ENCODE peak calls at places on chromosomes 11 and 22, in ten cellular contexts. E is activated CD4-positive, alpha-beta memory T cell treated with anti-CD3 and anti-CD28 coated beads, Interleukin-2, amount 10 ng/mL, durations not matched to agents 7 days and 5 days; L is iPS DF 19.7; T is iPS DF 6.9; B is fibroblast of pulmonary artery; Q is adrenal gland; J is GM12891; W is cardiac septum; F is PC-3; M is islet precursor cell. K is an unnamed sample.

GRCh38 chr11:2104524-2105440 is 34.4 kb downstream of the IGF2 start:
- DNase-seq in E (no peak), L (no peak), T (no peak), B (no peak), Q (no peak), J (no peak), W (no peak), F (no peak), M (peak; percentile 46), K (no peak)

GRCh38 chr11:26537341-26537740 is 34.7 kb downstream of the MUC15 start:
- DNase-seq in E (no peak), L (no peak), T (no peak), B (no peak), Q (no peak), J (no peak), W (no peak), F (no peak), M (no peak), K (peak; percentile 1)

GRCh38 chr11:122512688-122513087 is 142.8 kb upstream of the UBASH3B start:
- DNase-seq in E (no peak), L (no peak), T (no peak), B (no peak), Q (no peak), J (no peak), W (no peak), F (no peak), M (no peak), K (no peak)

GRCh38 chr11:45366196-45366595 is 80.1 kb upstream of the SYT13 start:
- DNase-seq in E (no peak), L (no peak), T (no peak), B (no peak), Q (peak; percentile 20), J (no peak), W (no peak), F (no peak), M (no peak), K (no peak)

GRCh38 chr11:81237139-81237538 is 1496.5 kb downstream of the FAM181B start:
- DNase-seq in E (no peak), L (peak; percentile 3), T (peak; percentile 2), B (peak; percentile 37), Q (no peak), J (no peak), W (no peak), F (peak; percentile 76), M (no peak), K (no peak)

GRCh38 chr11:19225599-19225998 is 15.1 kb downstream of the E2F8 start:
- DNase-seq in E (no peak), L (no peak), T (no peak), B (no peak), Q (no peak), J (no peak), W (no peak), F (no peak), M (peak; percentile 81), K (no peak)

GRCh38 chr22:19811811-19812771 is 42.6 kb downstream of the GNB1L start:
- DNase-seq in E (no peak), L (no peak), T (no peak), B (no peak), Q (peak; percentile 10), J (no peak), W (peak; percentile 64), F (no peak), M (peak; percentile 46), K (no peak)

GRCh38 chr22:42383851-42384417 is 48.3 kb downstream of the NFAM1 start:
- DNase-seq in E (no peak), L (no peak), T (no peak), B (no peak), Q (no peak), J (no peak), W (no peak), F (no peak), M (no peak), K (no peak)

GRCh38 chr22:39520874-39521857 is 804 bp downstream of the ATF4 start:
- DNase-seq in E (peak; percentile 78), L (no peak), T (no peak), B (peak; percentile 84), Q (peak; percentile 78), J (no peak), W (peak; percentile 94), F (peak; percentile 29), M (peak; percentile 79), K (peak; percentile 56)

GRCh38 chr22:27435839-27436581 is 365.5 kb downstream of the MN1 start:
- DNase-seq in E (no peak), L (no peak), T (no peak), B (peak; percentile 80), Q (peak; percentile 41), J (no peak), W (peak; percentile 82), F (no peak), M (peak; percentile 76), K (peak; percentile 77)

GRCh38 chr11:103024086-103024485 is 67.9 kb downstream of the DCUN1D5 start:
- DNase-seq in E (no peak), L (no peak), T (no peak), B (peak; percentile 22), Q (no peak), J (no peak), W (no peak), F (no peak), M (no peak), K (no peak)

GRCh38 chr11:70486026-70486415 is 87.7 kb downstream of the CTTN start:
- DNase-seq in E (no peak), L (no peak), T (no peak), B (no peak), Q (no peak), J (no peak), W (no peak), F (no peak), M (no peak), K (no peak)

GRCh38 chr22:38397189-38398097 is 57.6 kb downstream of the KCNJ4 start:
- DNase-seq in E (peak; percentile 38), L (no peak), T (no peak), B (peak; percentile 44), Q (peak; percentile 43), J (no peak), W (peak; percentile 88), F (peak; percentile 56), M (peak; percentile 89), K (peak; percentile 97)

GRCh38 chr11:25377466-25377865 is 880.6 kb downstream of the LUZP2 start:
- DNase-seq in E (no peak), L (no peak), T (no peak), B (no peak), Q (no peak), J (no peak), W (no peak), F (no peak), M (no peak), K (no peak)

GRCh38 chr11:66646875-66647274 is 8.4 kb downstream of the RBM4 start:
- DNase-seq in E (no peak), L (no peak), T (no peak), B (no peak), Q (no peak), J (no peak), W (no peak), F (no peak), M (no peak), K (no peak)

GRCh38 chr11:61775606-61776554 is 16.5 kb downstream of the TMEM258 start:
- DNase-seq in E (no peak), L (no peak), T (no peak), B (no peak), Q (no peak), J (no peak), W (no peak), F (no peak), M (no peak), K (no peak)

K was measured in ELF-1.